ENCODE peak calls at places on chromosomes 5 and 9, in four cellular contexts. D is colonic mucosa; N is T-helper 2 cell treated with Interferon-gamma antibody and Interleukin-4, amounts not matched to agents 5 μg/mL and 100 μg/mL, for 36 hours; E is stimulated activated naive CD8-positive, alpha-beta T cell treated with anti-CD3 and anti-CD28 coated beads, Interleukin-15, Interleukin-2, amounts not matched to agents 100 U/mL and 50 U/mL, for 24 hours. P is an unnamed sample.

GRCh38 chr5:77563475-77563874 is 71.4 kb upstream of the WDR41 start:
- DNase-seq in D (no peak), N (no peak), E (no peak), P (no peak)

GRCh38 chr9:129109952-129110739 is 447 bp downstream of the CRAT start:
- DNase-seq in D (peak), N (no peak), E (no peak), P (no peak)

GRCh38 chr5:95838552-95838951 is 16.0 kb upstream of the GLRX start:
- DNase-seq in D (no peak), N (no peak), E (no peak), P (no peak)

GRCh38 chr5:150175536-150175935 is 9.0 kb downstream of the CDX1 start:
- DNase-seq in D (no peak), N (no peak), E (no peak), P (no peak)

GRCh38 chr9:111529787-111530186 is 4.8 kb downstream of the ZNF483 start:
- DNase-seq in D (no peak), N (no peak), E (no peak), P (no peak)

GRCh38 chr9:121681404-121681803 is 30.0 kb downstream of the DAB2IP start:
- DNase-seq in D (no peak), N (no peak), E (no peak), P (no peak)

GRCh38 chr9:99385215-99385614 is 163.1 kb downstream of the SEC61B start:
- DNase-seq in D (no peak), N (no peak), E (no peak), P (no peak)

GRCh38 chr5:65760504-65761275 is 38.7 kb downstream of the NLN start:
- DNase-seq in D (peak), N (peak), E (no peak), P (no peak)

P was measured in anterior cingulate cortex.